ENCODE peak calls at places on chromosomes 7 and 10, in five cellular contexts. One of them, this sample, is unnamed.

GRCh38 chr10:37860494-37861190 is 3.2 kb upstream of the ZNF248 start:
- DNase-seq in psoas muscle: no peak
- DNase-seq in IMR-90: peak; percentile 82
- DNase-seq in aorta: no peak
- DNase-seq in CD4-positive, CD25-positive, alpha-beta regulatory T cell: no peak
- DNase-seq in this sample: peak; percentile 44

GRCh38 chr10:23702977-23703414 is 264.1 kb downstream of the OTUD1 start:
- DNase-seq in psoas muscle: no peak
- DNase-seq in IMR-90: peak; percentile 52
- DNase-seq in aorta: peak; percentile 73
- DNase-seq in CD4-positive, CD25-positive, alpha-beta regulatory T cell: peak; percentile 55
- DNase-seq in this sample: peak; percentile 83

GRCh38 chr7:48837266-48837665 is 87.1 kb upstream of the CDC14C start:
- DNase-seq in psoas muscle: no peak
- DNase-seq in IMR-90: no peak
- DNase-seq in aorta: no peak
- DNase-seq in CD4-positive, CD25-positive, alpha-beta regulatory T cell: no peak
- DNase-seq in this sample: no peak

GRCh38 chr7:157925383-157925875 is 588.6 kb downstream of the DNAJB6 start:
- DNase-seq in psoas muscle: no peak
- DNase-seq in IMR-90: no peak
- DNase-seq in aorta: peak; percentile 37
- DNase-seq in CD4-positive, CD25-positive, alpha-beta regulatory T cell: no peak
- DNase-seq in this sample: no peak

GRCh38 chr10:17609523-17610079 is 7.6 kb downstream of the HACD1 start:
- DNase-seq in psoas muscle: no peak
- DNase-seq in IMR-90: no peak
- DNase-seq in aorta: no peak
- DNase-seq in CD4-positive, CD25-positive, alpha-beta regulatory T cell: no peak
- DNase-seq in this sample: no peak

GRCh38 chr7:132084776-132085388 is 491.4 kb downstream of the PLXNA4 start:
- DNase-seq in psoas muscle: no peak
- DNase-seq in IMR-90: peak; percentile 11
- DNase-seq in aorta: no peak
- DNase-seq in CD4-positive, CD25-positive, alpha-beta regulatory T cell: no peak
- DNase-seq in this sample: no peak

GRCh38 chr7:7321681-7322080 is 139.3 kb downstream of the C1GALT1 start:
- DNase-seq in psoas muscle: no peak
- DNase-seq in IMR-90: no peak
- DNase-seq in aorta: no peak
- DNase-seq in CD4-positive, CD25-positive, alpha-beta regulatory T cell: no peak
- DNase-seq in this sample: no peak

GRCh38 chr10:133400624-133401424 is 6.9 kb downstream of the MTG1 start:
- DNase-seq in psoas muscle: no peak
- DNase-seq in IMR-90: no peak
- DNase-seq in aorta: peak; percentile 50
- DNase-seq in CD4-positive, CD25-positive, alpha-beta regulatory T cell: no peak
- DNase-seq in this sample: no peak

GRCh38 chr7:138127996-138128395 is 51.7 kb downstream of the AKR1D1 start:
- DNase-seq in psoas muscle: no peak
- DNase-seq in IMR-90: no peak
- DNase-seq in aorta: no peak
- DNase-seq in CD4-positive, CD25-positive, alpha-beta regulatory T cell: no peak
- DNase-seq in this sample: no peak

GRCh38 chr10:101397140-101397539 is 43.2 kb downstream of the BTRC start:
- DNase-seq in psoas muscle: no peak
- DNase-seq in IMR-90: peak; percentile 76
- DNase-seq in aorta: no peak
- DNase-seq in CD4-positive, CD25-positive, alpha-beta regulatory T cell: peak; percentile 64
- DNase-seq in this sample: peak; percentile 87

GRCh38 chr7:92714767-92715166 is 121.6 kb downstream of the CDK6 start:
- DNase-seq in psoas muscle: no peak
- DNase-seq in IMR-90: no peak
- DNase-seq in aorta: no peak
- DNase-seq in CD4-positive, CD25-positive, alpha-beta regulatory T cell: no peak
- DNase-seq in this sample: no peak

GRCh38 chr10:48700493-48700892 is 15.8 kb downstream of the WDFY4 start:
- DNase-seq in psoas muscle: no peak
- DNase-seq in IMR-90: no peak
- DNase-seq in aorta: no peak
- DNase-seq in CD4-positive, CD25-positive, alpha-beta regulatory T cell: no peak
- DNase-seq in this sample: no peak

GRCh38 chr7:81685263-81685868 is 84.5 kb downstream of the HGF start:
- DNase-seq in psoas muscle: no peak
- DNase-seq in IMR-90: peak; percentile 57
- DNase-seq in aorta: no peak
- DNase-seq in CD4-positive, CD25-positive, alpha-beta regulatory T cell: no peak
- DNase-seq in this sample: no peak

GRCh38 chr10:97849101-97849490 is 547 bp upstream of the GOLGA7B start:
- DNase-seq in psoas muscle: no peak
- DNase-seq in IMR-90: no peak
- DNase-seq in aorta: no peak
- DNase-seq in CD4-positive, CD25-positive, alpha-beta regulatory T cell: peak; percentile 9
- DNase-seq in this sample: no peak

GRCh38 chr7:30931927-30932540 is 20.4 kb downstream of the AQP1 start:
- DNase-seq in psoas muscle: no peak
- DNase-seq in IMR-90: no peak
- DNase-seq in aorta: no peak
- DNase-seq in CD4-positive, CD25-positive, alpha-beta regulatory T cell: no peak
- DNase-seq in this sample: no peak

GRCh38 chr7:106346167-106346677 is 61.4 kb upstream of the NAMPT start:
- DNase-seq in psoas muscle: no peak
- DNase-seq in IMR-90: no peak
- DNase-seq in aorta: no peak
- DNase-seq in CD4-positive, CD25-positive, alpha-beta regulatory T cell: no peak
- DNase-seq in this sample: no peak

GRCh38 chr7:33776791-33777190 is 128.5 kb upstream of the BMPER start:
- DNase-seq in psoas muscle: no peak
- DNase-seq in IMR-90: peak; percentile 71
- DNase-seq in aorta: no peak
- DNase-seq in CD4-positive, CD25-positive, alpha-beta regulatory T cell: no peak
- DNase-seq in this sample: no peak

GRCh38 chr10:35555962-35556930 is 48.9 kb upstream of the GJD4 start:
- DNase-seq in psoas muscle: no peak
- DNase-seq in IMR-90: no peak
- DNase-seq in aorta: no peak
- DNase-seq in CD4-positive, CD25-positive, alpha-beta regulatory T cell: no peak
- DNase-seq in this sample: no peak

GRCh38 chr10:13787015-13787421 is 200.3 kb downstream of the PRPF18 start:
- DNase-seq in psoas muscle: no peak
- DNase-seq in IMR-90: peak; percentile 37
- DNase-seq in aorta: peak; percentile 76
- DNase-seq in CD4-positive, CD25-positive, alpha-beta regulatory T cell: peak; percentile 87
- DNase-seq in this sample: no peak

GRCh38 chr10:71277914-71278665 is 41.0 kb upstream of the SLC29A3 start:
- DNase-seq in psoas muscle: no peak
- DNase-seq in IMR-90: no peak
- DNase-seq in aorta: no peak
- DNase-seq in CD4-positive, CD25-positive, alpha-beta regulatory T cell: no peak
- DNase-seq in this sample: no peak

GRCh38 chr10:32077896-32078295 is 21.7 kb upstream of the KIF5B start:
- DNase-seq in psoas muscle: peak; percentile 63
- DNase-seq in IMR-90: peak; percentile 72
- DNase-seq in aorta: no peak
- DNase-seq in CD4-positive, CD25-positive, alpha-beta regulatory T cell: no peak
- DNase-seq in this sample: no peak

GRCh38 chr7:142112086-142112485 is 568 bp downstream of the MGAM2 start:
- DNase-seq in psoas muscle: no peak
- DNase-seq in IMR-90: no peak
- DNase-seq in aorta: no peak
- DNase-seq in CD4-positive, CD25-positive, alpha-beta regulatory T cell: no peak
- DNase-seq in this sample: no peak

GRCh38 chr7:121301441-121302213 is 27.2 kb upstream of the WNT16 start:
- DNase-seq in psoas muscle: no peak
- DNase-seq in IMR-90: peak; percentile 27
- DNase-seq in aorta: no peak
- DNase-seq in CD4-positive, CD25-positive, alpha-beta regulatory T cell: no peak
- DNase-seq in this sample: no peak

GRCh38 chr10:82378146-82378545 is 503.2 kb downstream of the NRG3 start:
- DNase-seq in psoas muscle: no peak
- DNase-seq in IMR-90: peak; percentile 1
- DNase-seq in aorta: no peak
- DNase-seq in CD4-positive, CD25-positive, alpha-beta regulatory T cell: no peak
- DNase-seq in this sample: peak; percentile 80

GRCh38 chr7:70456729-70457128 is 675.2 kb upstream of the GALNT17 start:
- DNase-seq in psoas muscle: no peak
- DNase-seq in IMR-90: no peak
- DNase-seq in aorta: no peak
- DNase-seq in CD4-positive, CD25-positive, alpha-beta regulatory T cell: no peak
- DNase-seq in this sample: no peak

GRCh38 chr7:89887489-89887888 is 266.8 kb upstream of the STEAP1 start:
- DNase-seq in psoas muscle: no peak
- DNase-seq in IMR-90: no peak
- DNase-seq in aorta: no peak
- DNase-seq in CD4-positive, CD25-positive, alpha-beta regulatory T cell: no peak
- DNase-seq in this sample: no peak

GRCh38 chr7:37448637-37449331 is at the start of gene ELMO1:
- DNase-seq in psoas muscle: peak; percentile 84
- DNase-seq in IMR-90: peak; percentile 6
- DNase-seq in aorta: peak; percentile 89
- DNase-seq in CD4-positive, CD25-positive, alpha-beta regulatory T cell: peak; percentile 82
- DNase-seq in this sample: peak; percentile 88
- H3K27ac ChIP-seq in psoas muscle: peak within 1 kb of the TSS; percentile 71
- H3K27ac ChIP-seq in IMR-90: no peak within 1 kb of the TSS
- H3K27ac ChIP-seq in aorta: no peak within 1 kb of the TSS
- H3K27ac ChIP-seq in CD4-positive, CD25-positive, alpha-beta regulatory T cell: peak within 1 kb of the TSS; percentile 75
- H3K27ac ChIP-seq in this sample: peak within 1 kb of the TSS; percentile 64

DNA sequence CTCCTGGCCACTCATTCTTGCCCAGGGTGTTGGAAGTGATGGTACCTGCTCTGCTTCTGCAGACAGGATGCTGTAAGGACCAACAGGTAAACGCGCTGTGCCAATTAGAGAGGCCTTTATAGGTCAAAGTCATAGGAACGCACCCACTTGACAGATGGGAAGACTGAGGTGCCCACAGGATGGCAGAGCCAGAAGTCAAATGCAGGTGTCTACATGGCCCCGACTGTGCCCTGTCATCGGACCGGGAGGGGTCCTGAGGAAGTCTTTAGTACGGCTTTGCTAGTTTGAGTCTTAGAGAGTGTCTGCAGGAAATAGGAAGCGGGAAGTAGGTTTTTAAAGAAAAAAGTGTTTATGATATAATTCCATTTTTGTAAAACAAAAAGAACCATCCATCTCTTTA is 57.3 kb downstream of the HK1 start:
- DNase-seq in psoas muscle: no peak
- DNase-seq in IMR-90: no peak
- DNase-seq in aorta: no peak
- DNase-seq in CD4-positive, CD25-positive, alpha-beta regulatory T cell: no peak
- DNase-seq in this sample: no peak
- H3K4me1 ChIP-seq in psoas muscle: peaks cover 76% of the 10 kb centered on the region
- H3K4me1 ChIP-seq in IMR-90: peaks cover 28% of the 10 kb centered on the region
- H3K4me1 ChIP-seq in aorta: peaks cover 12% of the 10 kb centered on the region
- H3K4me1 ChIP-seq in CD4-positive, CD25-positive, alpha-beta regulatory T cell: peaks cover 40% of the 10 kb centered on the region
- H3K4me1 ChIP-seq in this sample: peaks cover 69% of the 10 kb centered on the region

DNA sequence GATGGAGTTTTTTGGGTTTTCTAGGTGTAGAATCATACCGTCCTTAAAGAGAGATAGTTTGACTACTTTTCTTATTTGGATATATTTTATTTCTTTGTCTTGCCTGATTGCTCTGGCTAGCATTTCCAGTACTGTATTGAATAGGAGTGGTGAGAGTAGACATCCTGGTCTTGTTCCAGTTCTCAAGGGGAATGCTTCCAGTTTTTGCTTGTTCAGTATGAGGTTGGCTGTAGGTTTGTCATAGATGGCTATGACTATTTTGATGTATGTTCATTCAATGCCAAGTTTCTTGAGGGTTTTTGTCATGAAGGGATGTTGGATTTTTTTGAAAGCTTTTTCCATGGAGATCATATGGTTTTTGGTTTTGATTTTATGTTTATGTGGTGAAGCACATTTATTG is 676.9 kb downstream of the SUGCT start:
- DNase-seq in psoas muscle: no peak
- DNase-seq in IMR-90: no peak
- DNase-seq in aorta: no peak
- DNase-seq in CD4-positive, CD25-positive, alpha-beta regulatory T cell: no peak
- DNase-seq in this sample: no peak
- H3K9me3 ChIP-seq in psoas muscle: peaks cover 7% of the 10 kb centered on the region
- H3K9me3 ChIP-seq in IMR-90: peaks cover 2% of the 10 kb centered on the region
- H3K9me3 ChIP-seq in aorta: no peaks in the 10 kb centered on the region
- H3K9me3 ChIP-seq in CD4-positive, CD25-positive, alpha-beta regulatory T cell: no peaks in the 10 kb centered on the region
- H3K9me3 ChIP-seq in this sample: no peaks in the 10 kb centered on the region

GRCh38 chr10:93408788-93409187 is 73.3 kb downstream of the MYOF start:
- DNase-seq in psoas muscle: no peak
- DNase-seq in IMR-90: no peak
- DNase-seq in aorta: no peak
- DNase-seq in CD4-positive, CD25-positive, alpha-beta regulatory T cell: no peak
- DNase-seq in this sample: no peak
- H3K27ac ChIP-seq in psoas muscle: no peak overlapping the region
- H3K27ac ChIP-seq in IMR-90: no peak overlapping the region
- H3K27ac ChIP-seq in aorta: no peak overlapping the region
- H3K27ac ChIP-seq in CD4-positive, CD25-positive, alpha-beta regulatory T cell: no peak overlapping the region
- H3K27ac ChIP-seq in this sample: no peak overlapping the region

GRCh38 chr10:5655003-5655600 is 11.3 kb downstream of the ASB13 start:
- DNase-seq in psoas muscle: no peak
- DNase-seq in IMR-90: no peak
- DNase-seq in aorta: no peak
- DNase-seq in CD4-positive, CD25-positive, alpha-beta regulatory T cell: no peak
- DNase-seq in this sample: no peak
- H3K4me1 ChIP-seq in psoas muscle: no peaks in the 10 kb centered on the region
- H3K4me1 ChIP-seq in IMR-90: peaks cover 7% of the 10 kb centered on the region
- H3K4me1 ChIP-seq in aorta: no peaks in the 10 kb centered on the region
- H3K4me1 ChIP-seq in CD4-positive, CD25-positive, alpha-beta regulatory T cell: peaks cover 9% of the 10 kb centered on the region
- H3K4me1 ChIP-seq in this sample: peaks cover 20% of the 10 kb centered on the region

GRCh38 chr7:37420931-37421330 is 27.7 kb downstream of the ELMO1 start:
- DNase-seq in psoas muscle: no peak
- DNase-seq in IMR-90: no peak
- DNase-seq in aorta: no peak
- DNase-seq in CD4-positive, CD25-positive, alpha-beta regulatory T cell: no peak
- DNase-seq in this sample: no peak
- H3K9me3 ChIP-seq in psoas muscle: no peaks in the 10 kb centered on the region
- H3K9me3 ChIP-seq in IMR-90: peaks cover 14% of the 10 kb centered on the region
- H3K9me3 ChIP-seq in aorta: no peaks in the 10 kb centered on the region
- H3K9me3 ChIP-seq in CD4-positive, CD25-positive, alpha-beta regulatory T cell: no peaks in the 10 kb centered on the region
- H3K9me3 ChIP-seq in this sample: no peaks in the 10 kb centered on the region